ENCODE peak calls at places on chromosome 22, in four cellular contexts. E is lower lobe of right lung, W is tibial nerve, O is psoas muscle. G is an unnamed sample. For H3K4me1, the result is how much of the 10 kb centered on the place peaks cover.

GRCh38 chr22:45087802-45088201 is 75.9 kb upstream of the NUP50 start:
- DNase-seq in E (no peak), W (no peak), O (no peak), G (no peak)

GRCh38 chr22:44576311-44577260 is 78.6 kb upstream of the RTL6 start:
- DNase-seq in E (peak), W (no peak), O (no peak), G (no peak)

GRCh38 chr22:50737728-50738648 is at the start of gene ACR:
- DNase-seq in E (peak), W (no peak), O (no peak), G (no peak)

GRCh38 chr22:45868586-45869443 is 108.1 kb downstream of the WNT7B start:
- DNase-seq in E (peak), W (no peak), O (no peak), G (no peak)

GRCh38 chr22:19882446-19883381 is 28.0 kb upstream of the GNB1L start:
- DNase-seq in E (peak), W (no peak), O (no peak), G (no peak)

GRCh38 chr22:48489551-48490512 is 1337.8 kb downstream of the BRD1 start:
- DNase-seq in E (no peak), W (no peak), O (no peak), G (no peak)

GRCh38 chr22:41557401-41558240 is 3.2 kb upstream of the CSDC2 start:
- DNase-seq in E (peak), W (peak), O (peak), G (no peak)

GRCh38 chr22:46201059-46201757 is 48.9 kb downstream of the CDPF1 start:
- DNase-seq in E (no peak), W (no peak), O (no peak), G (no peak)

GRCh38 chr22:17853066-17853465 is 78.8 kb upstream of the BID start:
- DNase-seq in E (no peak), W (no peak), O (no peak), G (no peak)

GRCh38 chr22:44847892-44848291 is 95.5 kb downstream of the ARHGAP8 start:
- DNase-seq in E (no peak), W (no peak), O (no peak), G (no peak)

GRCh38 chr22:22810018-22810427 is 77.6 kb upstream of the IGLL5 start:
- DNase-seq in E (peak), W (peak), O (peak), G (no peak)

DNA sequence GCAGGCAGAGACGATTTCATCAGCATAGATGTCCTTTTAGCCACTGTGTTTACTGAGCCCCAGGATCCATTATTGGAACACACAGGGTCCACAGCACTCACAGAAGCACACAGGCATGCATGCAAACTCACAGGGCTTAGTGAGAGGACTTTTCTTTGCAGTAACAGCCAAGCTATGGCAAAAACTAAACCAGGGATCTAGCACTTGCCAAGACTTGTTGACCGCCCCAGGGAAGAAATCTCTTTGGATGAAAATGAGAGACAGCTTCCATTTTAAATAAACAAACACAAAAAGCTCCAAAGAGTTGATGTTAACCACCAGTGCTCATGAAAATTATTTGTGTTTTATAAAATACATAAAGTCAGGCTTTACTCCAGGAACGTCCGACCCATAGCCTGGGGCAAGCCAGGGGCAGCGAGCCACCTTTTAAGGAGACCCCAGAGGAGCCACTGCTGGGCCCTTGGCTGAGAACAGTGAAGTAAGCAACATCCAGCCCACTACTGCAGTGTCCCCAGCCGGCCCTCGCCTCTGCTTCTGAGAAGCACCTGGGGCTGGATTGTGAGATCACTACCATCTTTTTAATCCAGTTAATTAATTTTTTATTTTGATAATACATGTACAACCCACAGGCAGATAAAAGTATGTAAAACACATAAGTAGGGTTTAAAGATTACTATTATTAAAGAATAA is 22.0 kb upstream of the TFIP11 start:
- DNase-seq in E (no peak), W (no peak), O (no peak), G (no peak)
- H3K4me1 ChIP-seq in E (under half), W (under half), O (under half), G (under half)

GRCh38 chr22:40334060-40334459 is 12.2 kb upstream of the ADSL start:
- DNase-seq in E (no peak), W (no peak), O (no peak), G (no peak)
- H3K4me1 ChIP-seq in E (under half), W (under half), O (under half), G (under half)

GRCh38 chr22:27551402-27551801 is 250.2 kb downstream of the MN1 start:
- DNase-seq in E (no peak), W (no peak), O (no peak), G (no peak)
- H3K4me1 ChIP-seq in E (under half), W (under half), O (under half), G (under half)

DNA sequence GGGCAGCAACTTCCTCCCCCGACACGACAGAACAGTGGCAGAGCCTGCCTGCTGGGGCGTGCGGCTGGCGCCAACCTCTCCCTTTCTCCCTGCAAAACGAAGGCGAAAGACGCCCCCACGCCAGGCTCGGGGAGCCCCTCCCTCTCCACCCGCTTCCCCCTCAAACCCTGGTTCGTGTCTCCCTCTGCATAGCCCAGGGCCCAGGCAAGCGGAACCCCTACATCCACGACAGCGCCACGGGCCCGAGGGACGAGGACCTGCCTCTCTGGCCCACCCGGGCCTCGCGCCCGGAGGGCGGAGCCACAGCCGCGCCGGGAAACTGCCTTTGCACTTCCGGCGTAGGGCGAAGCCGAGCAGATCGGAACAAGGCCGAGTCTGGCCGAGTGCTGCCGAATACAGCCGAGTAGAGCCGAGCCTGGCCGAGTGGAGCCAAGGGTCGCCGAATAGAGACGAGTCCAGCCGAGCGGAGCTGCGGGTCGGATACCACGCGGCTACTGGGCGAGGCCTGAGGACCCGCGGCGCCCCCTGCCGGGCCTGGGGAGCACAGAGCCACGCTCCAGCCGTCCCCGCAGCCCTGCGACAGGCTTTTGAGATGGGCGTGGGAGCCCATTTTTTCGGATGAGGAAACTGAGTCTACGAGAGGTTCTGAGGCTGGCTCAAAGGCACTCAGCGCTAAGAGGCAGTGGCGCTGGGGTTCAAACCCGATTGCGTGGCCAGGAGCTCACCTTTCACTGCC is 11.2 kb upstream of the C1QTNF6 start:
- DNase-seq in E (peak), W (peak), O (peak), G (peak)
- H3K4me1 ChIP-seq in E (under half), W (under half), O (under half), G (under half)

DNA sequence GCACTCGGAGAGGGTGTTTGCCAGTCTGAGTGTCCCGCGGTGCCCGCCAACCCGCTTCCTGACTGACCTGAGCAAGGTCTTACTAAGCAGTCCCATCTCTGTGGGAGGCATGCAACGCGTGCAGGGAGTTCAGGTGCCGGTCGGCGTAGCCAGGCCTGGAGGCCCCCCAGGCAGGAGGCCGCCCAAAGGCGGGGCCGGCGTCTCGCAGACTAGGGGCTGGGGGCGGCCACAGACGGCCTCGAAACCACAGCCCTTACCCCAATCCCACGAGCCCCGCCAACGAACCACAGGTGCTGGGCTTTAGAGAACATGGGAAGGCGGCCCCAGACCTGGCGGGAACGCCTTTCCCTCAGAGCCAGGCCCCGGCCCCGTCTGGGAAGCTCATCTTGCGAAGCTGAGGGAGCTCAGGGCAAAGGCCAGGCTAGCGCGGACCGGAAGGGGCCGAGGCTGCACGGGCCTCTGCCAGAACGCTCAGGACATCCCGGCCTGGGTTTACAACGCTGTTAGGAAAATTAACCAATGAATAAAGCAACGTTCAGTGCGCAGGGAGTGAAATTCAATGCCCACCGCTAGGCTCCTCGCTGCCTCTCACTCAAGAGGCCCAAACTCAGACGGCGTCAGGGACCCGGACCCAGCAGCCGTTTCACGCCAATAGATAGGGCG is 2.1 kb upstream of the MTFP1 start:
- DNase-seq in E (peak), W (no peak), O (no peak), G (no peak)
- H3K4me1 ChIP-seq in E (half or more), W (under half), O (under half), G (under half)

GRCh38 chr22:37274380-37274862 is 7.9 kb upstream of the CYTH4 start:
- DNase-seq in E (peak), W (peak), O (peak), G (no peak)
- H3K4me1 ChIP-seq in E (under half), W (under half), O (under half), G (under half)

GRCh38 chr22:43007519-43008102 is 7.3 kb downstream of the PACSIN2 start:
- DNase-seq in E (peak), W (no peak), O (no peak), G (no peak)

GRCh38 chr22:43008509-43008908 is 6.4 kb downstream of the PACSIN2 start:
- DNase-seq in E (peak), W (no peak), O (peak), G (no peak)

GRCh38 chr22:43011079-43011478 is 3.9 kb downstream of the PACSIN2 start:
- DNase-seq in E (peak), W (no peak), O (no peak), G (no peak)

GRCh38 chr22:43009444-43009843 is 5.5 kb downstream of the PACSIN2 start:
- DNase-seq in E (no peak), W (no peak), O (no peak), G (no peak)

GRCh38 chr22:43008921-43009320 is 6.0 kb downstream of the PACSIN2 start:
- DNase-seq in E (peak), W (no peak), O (no peak), G (no peak)
- H3K4me1 ChIP-seq in E (half or more), W (under half), O (under half), G (under half)

GRCh38 chr22:39818050-39818449 is 75.5 kb downstream of the ENTHD1 start:
- DNase-seq in E (no peak), W (no peak), O (no peak), G (no peak)

GRCh38 chr22:39815882-39816395 is 77.6 kb downstream of the ENTHD1 start:
- DNase-seq in E (no peak), W (no peak), O (no peak), G (no peak)

GRCh38 chr22:39821008-39821407 is 72.6 kb downstream of the ENTHD1 start:
- DNase-seq in E (no peak), W (no peak), O (no peak), G (no peak)

GRCh38 chr22:39820266-39820665 is 73.3 kb downstream of the ENTHD1 start:
- DNase-seq in E (no peak), W (no peak), O (no peak), G (no peak)

DNA sequence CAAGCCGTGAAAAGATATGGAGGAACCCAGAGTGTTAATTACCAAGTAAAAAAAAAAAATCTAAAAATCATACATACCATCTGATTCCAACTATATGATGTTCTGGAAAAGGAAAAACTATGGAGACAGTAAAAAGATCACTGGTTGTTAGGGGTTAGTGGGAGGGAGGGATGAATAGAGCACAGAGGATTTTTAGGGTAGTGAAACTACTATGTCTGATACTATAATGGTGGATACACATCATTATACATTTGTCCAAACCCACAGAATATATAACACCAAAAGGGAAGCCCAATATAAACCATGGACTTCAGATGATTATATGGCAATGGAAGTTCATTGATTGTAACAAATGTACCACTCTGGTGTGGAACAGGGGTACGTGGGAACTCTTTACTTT is 74.1 kb downstream of the ENTHD1 start:
- DNase-seq in E (no peak), W (no peak), O (no peak), G (no peak)
- H3K4me1 ChIP-seq in E (under half), W (under half), O (under half), G (under half)

GRCh38 chr22:26590525-26590858 is 560 bp upstream of the TPST2 start:
- DNase-seq in E (no peak), W (no peak), O (no peak), G (no peak)

GRCh38 chr22:26587991-26588613 is 1.8 kb downstream of the TPST2 start:
- DNase-seq in E (no peak), W (no peak), O (no peak), G (no peak)

GRCh38 chr22:26589845-26590524 is at the start of gene TPST2:
- DNase-seq in E (peak), W (peak), O (peak), G (no peak)

GRCh38 chr22:26588749-26589366 is 1.1 kb downstream of the TPST2 start:
- DNase-seq in E (no peak), W (no peak), O (no peak), G (no peak)

DNA sequence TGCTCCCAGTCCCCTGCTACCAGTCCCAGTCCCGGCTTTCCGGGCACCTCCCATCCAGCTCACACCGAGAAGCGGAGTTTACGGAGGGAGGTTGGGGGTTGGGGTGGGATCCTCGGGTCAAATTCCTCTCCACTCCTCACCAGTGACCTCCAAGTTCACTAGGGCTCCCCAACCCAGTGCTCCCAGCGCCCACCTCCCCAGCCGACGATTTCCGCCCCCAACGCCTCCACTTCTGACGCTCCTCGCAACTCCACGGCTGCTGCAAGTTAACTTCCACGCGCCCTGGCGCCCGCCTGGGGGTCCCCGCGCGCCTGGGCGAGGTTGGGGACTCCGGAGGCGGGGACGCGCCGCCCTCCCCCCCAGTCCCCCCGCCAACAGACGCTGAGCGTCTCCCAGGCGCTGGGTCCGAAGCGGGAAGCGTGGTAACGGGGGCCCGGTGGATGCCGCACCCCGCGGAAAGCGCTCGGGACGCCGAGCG is 526 bp downstream of the TPST2 start:
- DNase-seq in E (peak), W (no peak), O (peak), G (no peak)
- H3K4me1 ChIP-seq in E (half or more), W (under half), O (under half), G (under half)

G was measured in esophagus squamous epithelium.